ENCODE peak calls at places on chromosome 12, in nine cellular contexts. Y is PC-3, S is fibroblast of lung, G is lung, E is osteoblast, Z is upper lobe of right lung, U is hepatocyte, C is fibroblast of pulmonary artery, D is fibroblast of mammary gland. K is an unnamed sample.

GRCh38 chr12:12350868-12351463 is 924 bp upstream of the MANSC1 start:
- DNase-seq in D (no peak), Z (no peak), C (no peak), U (peak), S (no peak), E (no peak), Y (peak), G (no peak), K (no peak)

GRCh38 chr12:132450391-132451171 is 39.4 kb upstream of the FBRSL1 start:
- DNase-seq in S (no peak), Z (no peak), C (no peak), E (peak), Y (no peak), G (no peak), U (no peak), D (no peak), K (no peak)

GRCh38 chr12:91178139-91178561 is 4.5 kb downstream of the DCN start:
- DNase-seq in E (no peak), Z (no peak), D (peak), C (peak), U (peak), S (peak), G (no peak), Y (peak), K (peak)

GRCh38 chr12:5792350-5792749 is 152.7 kb downstream of the ANO2 start:
- DNase-seq in C (no peak), Z (no peak), D (no peak), G (no peak), S (no peak), Y (no peak), E (no peak), U (no peak), K (no peak)

GRCh38 chr12:124720019-124720686 is 143.5 kb downstream of the SCARB1 start:
- DNase-seq in Z (no peak), S (peak), C (peak), G (no peak), D (peak), Y (peak), U (peak), E (peak), K (peak)

GRCh38 chr12:94762259-94762942 is 112.0 kb upstream of the TMCC3 start:
- DNase-seq in G (no peak), E (no peak), D (no peak), S (no peak), Y (peak), C (peak), Z (no peak), U (no peak), K (no peak)

GRCh38 chr12:11762723-11763326 is 113.4 kb downstream of the ETV6 start:
- DNase-seq in G (no peak), E (no peak), U (no peak), Z (no peak), S (no peak), Y (no peak), C (no peak), D (no peak), K (no peak)

GRCh38 chr12:52971701-52972329 is 22.9 kb downstream of the KRT18 start:
- DNase-seq in D (peak), E (peak), Y (peak), U (peak), Z (no peak), G (no peak), C (peak), S (peak), K (peak)

GRCh38 chr12:120181991-120182631 is 12.4 kb downstream of the GCN1 start:
- DNase-seq in G (peak), D (peak), C (peak), E (peak), Y (peak), Z (no peak), U (peak), S (peak), K (peak)

GRCh38 chr12:11812558-11813421 is 163.3 kb downstream of the ETV6 start:
- DNase-seq in C (peak), U (peak), D (no peak), E (peak), Y (no peak), S (no peak), G (no peak), Z (no peak), K (peak)

GRCh38 chr12:52903855-52904508 is 894 bp downstream of the KRT8 start:
- DNase-seq in E (peak), S (peak), C (peak), G (peak), D (peak), Z (peak), U (peak), Y (peak), K (peak)

GRCh38 chr12:124107299-124107698 is 134.3 kb downstream of the ZNF664 start:
- DNase-seq in E (no peak), S (no peak), U (no peak), D (no peak), C (no peak), G (no peak), Y (no peak), Z (no peak), K (no peak)

GRCh38 chr12:123094349-123095073 is 56.4 kb downstream of the PITPNM2 start:
- DNase-seq in S (peak), E (peak), Z (no peak), D (peak), C (peak), Y (peak), U (peak), G (no peak), K (peak)

GRCh38 chr12:21456291-21456780 is 18.9 kb downstream of the PYROXD1 start:
- DNase-seq in G (no peak), D (no peak), E (no peak), Y (peak), Z (no peak), C (no peak), S (no peak), U (no peak), K (no peak)

GRCh38 chr12:3732901-3733300 is 20.0 kb downstream of the CRACR2A start:
- DNase-seq in Y (peak), E (no peak), D (no peak), S (no peak), C (no peak), U (no peak), G (peak), Z (peak), K (no peak)

DNA sequence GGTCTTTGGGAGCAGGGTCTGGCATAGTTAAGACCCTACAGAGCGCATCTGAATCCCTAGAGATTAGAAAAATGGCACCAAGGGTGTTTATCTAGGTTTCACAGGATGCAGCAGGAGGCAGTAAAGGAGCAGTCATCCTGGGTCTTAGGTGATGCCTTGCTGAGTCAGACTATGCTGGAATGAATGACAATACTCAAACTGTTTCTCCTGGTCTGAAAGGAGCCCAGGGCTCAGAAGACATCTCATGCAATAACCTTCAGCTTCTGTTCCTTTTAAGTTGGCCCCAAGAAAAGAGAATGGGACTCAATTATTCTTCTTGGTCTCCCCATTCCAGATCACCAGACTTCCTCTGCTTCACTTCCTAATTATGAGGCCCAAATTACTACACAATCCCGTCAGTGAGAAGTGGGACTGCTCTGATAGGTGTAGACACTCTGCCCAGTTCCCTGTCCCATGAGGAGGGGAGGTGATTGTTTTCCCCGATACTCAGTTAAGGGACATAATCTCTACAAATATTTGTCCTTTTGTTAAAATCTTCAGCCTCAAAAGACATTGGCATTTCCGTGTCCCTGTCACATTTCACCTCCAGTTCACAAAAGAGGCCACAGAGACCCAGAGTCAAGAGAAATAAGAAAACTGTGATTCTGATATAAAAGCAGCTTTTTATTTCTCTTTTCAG is 14.8 kb upstream of the APOF start:
- DNase-seq in Y (peak), E (no peak), Z (no peak), S (peak), G (no peak), D (peak), U (peak), C (peak), K (peak)
- TF ChIP-seq CTCF in Y (peak), E (peak), Z (no peak), S (no peak), G (no peak), D (peak), U (peak), C (no peak), K (peak)

DNA sequence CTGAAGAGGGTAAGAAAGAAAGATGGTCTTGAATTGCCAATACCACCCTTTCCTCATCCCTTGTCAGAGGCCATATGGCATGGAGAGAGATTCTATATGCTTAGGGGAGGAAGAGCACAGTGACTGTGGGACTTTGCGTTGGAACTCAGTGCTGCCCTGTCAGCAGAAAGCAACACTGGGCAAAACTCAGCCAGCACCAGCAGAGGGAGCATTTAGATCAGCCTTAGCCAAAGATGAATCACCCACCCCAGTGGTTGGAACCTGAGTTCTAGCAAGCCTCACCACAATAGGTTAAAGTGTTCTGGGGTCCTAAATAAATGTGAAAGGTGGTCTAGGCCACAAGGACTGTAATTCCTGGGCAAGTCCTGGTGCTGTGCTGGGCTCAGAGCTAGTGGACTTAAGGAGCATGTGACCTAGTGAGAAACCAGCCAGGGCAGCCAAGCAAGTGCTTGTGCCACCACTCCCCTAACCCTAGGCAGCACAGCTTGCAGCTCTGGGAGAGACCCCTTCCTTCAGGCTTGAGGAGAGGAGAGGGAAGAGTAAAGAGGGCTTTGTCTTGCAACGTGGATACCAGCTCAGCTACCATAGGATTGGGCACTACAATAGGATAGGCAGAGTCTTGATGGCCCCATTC is 11.4 kb upstream of the BCAT1 start:
- DNase-seq in D (peak), Y (peak), S (peak), U (peak), E (peak), C (peak), G (no peak), Z (no peak), K (peak)
- TF ChIP-seq CTCF in D (peak), Y (peak), S (peak), U (peak), E (peak), C (peak), G (peak), Z (peak), K (peak)

GRCh38 chr12:69484428-69484827 is 14.2 kb downstream of the FRS2 start:
- DNase-seq in E (no peak), G (no peak), S (no peak), U (peak), C (no peak), Y (no peak), D (no peak), Z (no peak), K (no peak)
- TF ChIP-seq CTCF in E (no peak), G (no peak), S (no peak), U (no peak), C (no peak), Y (no peak), D (no peak), Z (no peak), K (no peak)

DNA sequence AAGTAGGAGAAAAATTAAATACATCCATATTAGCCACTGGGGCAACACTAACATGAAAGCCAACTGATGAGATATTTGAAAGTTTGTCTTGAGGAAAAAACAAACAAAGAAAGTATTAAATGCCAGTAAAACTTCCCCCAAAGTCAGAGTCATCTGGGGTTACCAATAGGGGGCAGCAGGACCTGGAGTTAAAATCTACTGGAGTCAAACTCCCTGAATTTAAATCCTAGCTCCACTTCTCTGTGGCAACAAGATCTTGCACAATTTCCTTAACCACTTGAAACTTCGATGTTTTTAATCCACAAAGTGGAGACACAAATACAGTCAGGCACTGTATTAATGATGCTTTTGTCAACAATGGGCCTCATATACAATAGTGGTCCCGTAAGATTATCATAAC is 14.4 kb downstream of the PLEKHG7 start:
- DNase-seq in E (no peak), U (no peak), D (peak), C (peak), G (no peak), Z (no peak), S (peak), Y (peak), K (peak)
- TF ChIP-seq CTCF in E (peak), U (peak), D (peak), C (peak), G (no peak), Z (peak), S (peak), Y (peak), K (peak)

GRCh38 chr12:121942145-121942718 is 23.8 kb downstream of the CFAP251 start:
- DNase-seq in S (peak), Y (no peak), G (no peak), C (peak), E (no peak), D (peak), U (peak), Z (no peak), K (peak)
- TF ChIP-seq CTCF in S (no peak), Y (no peak), G (no peak), C (no peak), E (no peak), D (no peak), U (no peak), Z (no peak), K (no peak)

DNA sequence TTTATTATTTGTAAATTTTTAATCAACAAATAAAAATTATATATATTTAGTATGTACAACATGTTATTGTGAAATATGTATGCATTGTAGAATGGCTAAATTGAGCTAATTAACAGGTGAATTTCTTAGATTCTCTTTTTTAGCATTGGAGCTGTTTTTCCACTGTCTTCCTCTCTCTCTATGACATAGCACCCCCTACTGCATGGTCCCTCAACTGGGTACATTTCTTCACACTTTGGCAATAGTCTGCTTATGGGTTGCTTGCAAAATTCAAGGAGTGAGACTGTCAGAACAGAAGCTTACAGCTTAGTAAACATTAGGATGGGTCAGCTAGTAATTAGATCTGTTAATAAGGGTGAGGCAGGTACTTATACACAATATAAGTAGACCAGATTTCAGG is 658.5 kb upstream of the MGAT4C start:
- DNase-seq in Y (peak), G (no peak), U (peak), D (peak), C (peak), S (peak), E (peak), Z (no peak), K (peak)
- TF ChIP-seq CTCF in Y (peak), G (no peak), U (peak), D (peak), C (peak), S (peak), E (peak), Z (no peak), K (peak)

DNA sequence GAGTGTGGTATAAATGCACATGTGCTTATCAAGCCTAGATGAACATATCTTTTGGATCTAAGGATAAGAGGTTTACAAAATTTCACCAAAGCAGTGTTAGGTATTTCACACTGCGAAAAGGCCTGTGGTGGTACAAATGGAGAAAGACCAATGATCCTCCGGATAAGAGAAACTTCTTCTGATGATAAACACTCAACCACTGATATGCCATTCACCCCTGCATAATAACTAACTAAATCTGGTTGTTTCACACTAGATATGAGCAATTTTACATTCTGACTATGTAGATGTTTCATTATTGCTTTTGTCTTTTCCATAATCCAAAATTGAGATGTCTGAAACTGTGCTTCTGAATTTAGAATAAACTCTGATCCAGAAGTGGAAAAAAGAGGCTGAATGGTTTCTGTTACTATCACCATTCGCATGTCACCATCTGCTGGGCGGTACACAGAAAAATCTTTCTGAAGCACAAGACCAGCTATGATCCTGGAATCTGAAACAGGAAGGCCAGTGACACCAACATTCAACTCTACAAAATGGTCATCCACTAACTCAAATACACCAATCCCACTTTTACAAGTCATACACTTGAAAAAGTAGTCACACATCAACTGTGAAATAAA is 1.3 kb downstream of the BBS10 start:
- DNase-seq in G (no peak), S (peak), Y (peak), C (peak), D (peak), E (no peak), U (peak), Z (no peak), K (peak)
- TF ChIP-seq CTCF in G (peak), S (peak), Y (peak), C (peak), D (peak), E (peak), U (peak), Z (peak), K (peak)

GRCh38 chr12:47276253-47277070 is 196.7 kb upstream of the AMIGO2 start:
- DNase-seq in S (peak), C (peak), Y (peak), G (peak), Z (no peak), E (no peak), U (peak), D (peak), K (peak)

GRCh38 chr12:47272412-47273190 is 192.8 kb upstream of the AMIGO2 start:
- DNase-seq in E (peak), D (peak), Z (no peak), G (no peak), U (no peak), S (no peak), Y (peak), C (peak), K (peak)

GRCh38 chr12:47277071-47277408 is 197.3 kb upstream of the AMIGO2 start:
- DNase-seq in Y (no peak), Z (no peak), S (no peak), G (no peak), E (no peak), U (no peak), D (no peak), C (no peak), K (no peak)

GRCh38 chr12:47273191-47273626 is 193.4 kb upstream of the AMIGO2 start:
- DNase-seq in U (no peak), Z (no peak), S (no peak), E (no peak), D (no peak), C (no peak), Y (peak), G (no peak), K (no peak)

GRCh38 chr12:47274725-47275124 is 195.0 kb upstream of the AMIGO2 start:
- DNase-seq in G (no peak), E (no peak), Z (no peak), Y (no peak), C (no peak), U (no peak), S (no peak), D (no peak), K (no peak)
- TF ChIP-seq CTCF in G (no peak), E (no peak), Z (no peak), Y (no peak), C (no peak), U (no peak), S (no peak), D (no peak), K (no peak)

GRCh38 chr12:38915783-38916182 is 10.4 kb upstream of the CPNE8 start:
- DNase-seq in Z (no peak), D (no peak), S (no peak), E (no peak), C (no peak), U (no peak), Y (no peak), G (no peak), K (no peak)

GRCh38 chr12:38906482-38907170 is 1.2 kb upstream of the CPNE8 start:
- DNase-seq in E (peak), S (peak), C (peak), D (peak), Y (peak), U (peak), G (peak), Z (peak), K (peak)

GRCh38 chr12:38907171-38907923 is 2.0 kb upstream of the CPNE8 start:
- DNase-seq in E (peak), G (no peak), U (no peak), S (no peak), C (no peak), Z (no peak), D (peak), Y (peak), K (no peak)

GRCh38 chr12:38912116-38912515 is 6.7 kb upstream of the CPNE8 start:
- DNase-seq in Y (no peak), S (no peak), E (peak), U (no peak), G (no peak), Z (no peak), D (no peak), C (no peak), K (no peak)

GRCh38 chr12:38911611-38912010 is 6.2 kb upstream of the CPNE8 start:
- DNase-seq in Y (peak), C (no peak), D (peak), G (no peak), Z (no peak), E (no peak), U (peak), S (no peak), K (peak)
- TF ChIP-seq CTCF in Y (peak), C (no peak), D (no peak), G (no peak), Z (no peak), E (no peak), U (peak), S (no peak), K (no peak)

GRCh38 chr12:33944703-33945437 is 77.4 kb upstream of the ALG10 start:
- DNase-seq in D (no peak), Y (peak), Z (no peak), U (peak), G (no peak), E (no peak), S (no peak), C (no peak), K (no peak)

GRCh38 chr12:33945438-33945784 is 76.9 kb upstream of the ALG10 start:
- DNase-seq in U (no peak), E (no peak), Y (no peak), C (no peak), D (no peak), Z (no peak), S (no peak), G (no peak), K (no peak)

DNA sequence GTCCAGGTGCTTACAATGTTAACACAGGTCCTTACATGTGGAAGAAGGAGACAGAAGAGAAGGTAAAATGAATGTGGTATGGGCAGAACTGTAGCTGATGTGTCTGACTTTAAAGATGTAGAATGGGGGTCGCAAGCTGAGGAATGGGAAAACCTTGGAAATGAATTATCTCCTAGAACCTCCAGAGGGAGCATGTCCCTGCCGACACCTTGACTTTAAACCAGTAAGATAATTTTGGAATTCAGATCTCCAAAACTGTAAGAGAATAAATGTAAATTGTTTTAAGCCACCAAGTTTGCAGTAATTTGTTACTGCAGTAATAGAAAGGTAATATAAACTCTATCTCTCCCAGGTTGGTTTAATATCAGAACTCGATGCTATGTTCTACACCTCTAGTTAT is 80.1 kb upstream of the ALG10 start:
- DNase-seq in S (no peak), C (no peak), D (no peak), G (no peak), Y (peak), U (no peak), E (no peak), Z (no peak), K (no peak)
- TF ChIP-seq CTCF in S (no peak), C (no peak), D (no peak), G (no peak), Y (peak), U (no peak), E (no peak), Z (no peak), K (no peak)